ENCODE peak calls at places on chromosomes 2 and 18, in four cellular contexts. Q, L, M and B are unnamed samples. For H3K27me3, the result is how much of the 10 kb centered on the place peaks cover.

GRCh38 chr2:239736358-239737143 is 288.6 kb downstream of the NDUFA10 start:
- DNase-seq in Q (peak), L (no peak), M (no peak), B (no peak)

GRCh38 chr18:44758821-44759624 is 78.3 kb downstream of the SETBP1 start:
- DNase-seq in Q (no peak), L (no peak), M (no peak), B (no peak)

GRCh38 chr2:239259603-239260298 is 141.1 kb downstream of the HDAC4 start:
- DNase-seq in M (no peak), Q (no peak), L (no peak), B (no peak)

GRCh38 chr2:170226216-170226615 is 48.3 kb downstream of the MYO3B start:
- DNase-seq in M (no peak), L (no peak), Q (no peak), B (no peak)

GRCh38 chr2:201795608-201796477 is 10.5 kb upstream of the CDK15 start:
- DNase-seq in M (no peak), L (no peak), Q (peak), B (peak)

GRCh38 chr2:98175811-98176210 is 88.8 kb downstream of the VWA3B start:
- DNase-seq in M (no peak), Q (peak), L (no peak), B (no peak)

GRCh38 chr2:170911314-170911889 is 17.7 kb upstream of the GORASP2 start:
- DNase-seq in M (no peak), L (no peak), Q (no peak), B (no peak)

GRCh38 chr2:99925960-99926359 is 216.4 kb downstream of the AFF3 start:
- DNase-seq in Q (no peak), M (no peak), L (no peak), B (no peak)

GRCh38 chr2:128622371-128622770 is 303.7 kb upstream of the HS6ST1 start:
- DNase-seq in Q (no peak), L (no peak), M (no peak), B (no peak)

GRCh38 chr2:30566675-30567074 is 119.6 kb downstream of the LCLAT1 start:
- DNase-seq in L (no peak), M (no peak), Q (no peak), B (no peak)

GRCh38 chr2:24110660-24111303 is 12.4 kb downstream of the PFN4 start:
- DNase-seq in L (no peak), M (no peak), Q (no peak), B (no peak)

GRCh38 chr2:118689456-118689855 is 158.0 kb downstream of the EN1 start:
- DNase-seq in Q (no peak), M (no peak), L (no peak), B (no peak)

GRCh38 chr18:543447-543846 is 36.7 kb upstream of the CETN1 start:
- DNase-seq in Q (no peak), M (no peak), L (no peak), B (no peak)

DNA sequence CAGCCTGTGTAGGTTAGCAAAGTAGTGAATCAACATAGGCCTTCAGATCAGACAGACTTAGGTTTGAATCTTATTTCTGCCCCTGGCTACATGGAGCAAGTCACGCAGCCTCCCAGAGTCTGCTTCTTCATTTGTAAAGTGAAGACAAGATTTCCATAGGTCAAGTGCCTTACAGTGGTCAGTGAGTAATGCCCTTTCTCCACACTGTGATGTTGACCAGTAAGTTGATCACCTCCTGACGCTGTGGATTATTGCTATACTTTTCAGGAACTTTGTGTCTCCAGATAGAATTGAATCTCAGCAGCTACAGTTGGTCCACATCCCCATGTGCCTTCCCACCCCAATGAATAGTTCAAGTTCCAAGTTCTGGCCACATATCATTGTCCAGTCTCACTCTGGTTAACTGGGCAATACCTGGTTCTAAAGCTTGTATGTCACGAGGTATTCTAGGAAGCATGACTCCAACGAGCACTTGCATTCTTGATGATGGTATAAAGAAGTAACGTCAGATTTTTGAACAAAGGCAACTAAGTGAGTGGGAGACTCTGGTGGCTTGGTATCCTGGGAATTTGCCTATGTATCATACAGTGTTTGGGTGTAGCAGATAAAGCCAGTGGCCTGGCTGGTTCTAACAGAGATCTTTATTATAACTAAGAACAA is 2.1 kb upstream of the CLIP4 start:
- DNase-seq in L (no peak), Q (no peak), M (no peak), B (peak)
- H3K27ac ChIP-seq in L (no peak), Q (no peak), M (no peak), B (peak)

DNA sequence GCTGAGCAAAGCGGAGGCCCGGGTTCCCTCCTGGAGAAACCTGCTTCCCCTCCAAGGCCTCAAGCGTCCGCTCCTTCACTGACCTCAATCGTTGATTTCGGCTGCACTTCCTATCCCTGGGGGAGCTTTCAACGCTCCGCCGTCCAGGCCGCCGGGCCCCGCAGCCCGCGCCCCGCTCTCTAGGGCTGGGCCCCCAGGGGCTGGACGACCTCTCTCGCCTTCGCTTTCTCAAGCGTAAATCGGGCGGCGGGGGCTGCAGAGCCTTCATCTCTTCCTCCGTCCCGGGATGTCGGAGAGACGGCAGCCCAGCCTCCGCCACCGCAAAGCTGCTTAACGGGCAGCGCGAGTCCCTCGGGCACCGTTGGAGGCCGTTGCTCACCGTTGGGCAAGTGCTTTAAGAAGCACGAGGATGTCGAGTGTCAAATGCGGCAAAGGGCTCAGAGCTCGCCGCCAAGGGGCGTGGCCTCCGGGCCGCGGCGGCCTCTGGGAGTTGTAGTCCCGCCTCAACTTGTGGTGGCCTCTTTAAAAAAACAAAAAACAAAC is 8.5 kb downstream of the HES6 start:
- DNase-seq in Q (peak), M (no peak), L (peak), B (peak)
- H3K4me3 ChIP-seq in Q (peak), M (no peak), L (peak), B (peak)

GRCh38 chr2:150168596-150168995 is 318.9 kb downstream of the RND3 start:
- DNase-seq in Q (no peak), M (no peak), L (no peak), B (no peak)

GRCh38 chr2:150165479-150165878 is 322.0 kb downstream of the RND3 start:
- DNase-seq in Q (no peak), M (no peak), L (no peak), B (no peak)

GRCh38 chr2:150167711-150168110 is 319.8 kb downstream of the RND3 start:
- DNase-seq in M (no peak), Q (no peak), L (no peak), B (peak)

GRCh38 chr2:150169230-150169629 is 318.2 kb downstream of the RND3 start:
- DNase-seq in L (no peak), Q (no peak), M (no peak), B (peak)

GRCh38 chr2:150165988-150166965 is 321.2 kb downstream of the RND3 start:
- DNase-seq in Q (no peak), M (no peak), L (no peak), B (no peak)
- H3K27me3 ChIP-seq in Q (under half), M (under half), L (under half), B (under half)

GRCh38 chr2:127561371-127561770 is 25.9 kb downstream of the MYO7B start:
- DNase-seq in M (no peak), L (no peak), Q (no peak), B (no peak)

GRCh38 chr2:127560201-127560928 is 24.9 kb downstream of the MYO7B start:
- DNase-seq in M (no peak), L (no peak), Q (no peak), B (no peak)

GRCh38 chr2:127558911-127559310 is 23.4 kb downstream of the MYO7B start:
- DNase-seq in Q (no peak), M (no peak), L (no peak), B (no peak)

GRCh38 chr2:127559454-127559853 is 24.0 kb downstream of the MYO7B start:
- DNase-seq in M (no peak), L (no peak), Q (no peak), B (no peak)

GRCh38 chr2:127560929-127561275 is 25.4 kb downstream of the MYO7B start:
- DNase-seq in L (no peak), M (no peak), Q (no peak), B (no peak)
- H3K27ac ChIP-seq in L (no peak), M (no peak), Q (no peak), B (no peak)

GRCh38 chr2:26767129-26767528 is 3.0 kb downstream of the SLC35F6 start:
- DNase-seq in Q (no peak), L (no peak), M (no peak), B (no peak)

GRCh38 chr2:26764078-26764887 is at the start of gene SLC35F6:
- DNase-seq in Q (peak), M (no peak), L (peak), B (peak)

GRCh38 chr2:26764906-26765305 is 822 bp downstream of the SLC35F6 start:
- DNase-seq in L (no peak), Q (no peak), M (no peak), B (no peak)

GRCh38 chr2:26767894-26768487 is 3.9 kb downstream of the SLC35F6 start:
- DNase-seq in Q (no peak), L (no peak), M (no peak), B (no peak)

DNA sequence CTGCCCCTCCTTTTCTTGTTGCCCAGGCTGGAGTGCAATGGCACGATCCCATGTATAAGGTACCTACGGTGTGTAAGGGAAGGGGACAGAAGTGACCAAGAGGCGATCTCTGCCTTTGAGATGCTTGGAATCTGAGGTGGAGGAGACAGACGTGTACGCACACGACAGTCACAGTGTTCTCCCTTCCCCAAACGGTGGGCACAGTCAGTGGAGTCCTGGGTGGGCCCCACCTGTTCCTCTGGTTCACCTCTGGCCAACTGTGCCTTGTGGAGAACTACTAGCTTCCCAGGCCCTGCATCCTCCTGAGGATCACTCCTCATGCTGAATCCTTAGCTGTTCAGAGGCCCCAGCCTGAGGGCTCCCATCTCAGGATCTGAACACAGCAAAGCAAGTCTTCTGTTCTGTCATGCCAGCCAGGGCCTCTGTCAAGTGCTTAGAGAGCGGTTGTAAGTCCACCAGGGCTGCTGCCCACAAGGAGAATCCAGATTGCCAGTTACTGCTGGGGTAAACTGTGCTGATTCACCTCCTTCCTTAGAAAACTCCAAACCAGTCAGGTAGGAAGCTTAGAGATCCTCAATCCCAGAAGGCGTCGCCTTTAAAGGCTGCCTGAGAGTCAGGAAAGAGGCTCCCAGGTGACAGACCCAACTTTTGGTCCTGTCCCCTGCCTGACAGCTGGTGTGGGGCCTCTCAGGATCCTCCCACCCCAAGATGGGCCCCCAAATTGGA is 1.6 kb downstream of the SLC35F6 start:
- DNase-seq in M (no peak), Q (no peak), L (no peak), B (no peak)
- H3K4me3 ChIP-seq in M (peak), Q (no peak), L (peak), B (peak)

DNA sequence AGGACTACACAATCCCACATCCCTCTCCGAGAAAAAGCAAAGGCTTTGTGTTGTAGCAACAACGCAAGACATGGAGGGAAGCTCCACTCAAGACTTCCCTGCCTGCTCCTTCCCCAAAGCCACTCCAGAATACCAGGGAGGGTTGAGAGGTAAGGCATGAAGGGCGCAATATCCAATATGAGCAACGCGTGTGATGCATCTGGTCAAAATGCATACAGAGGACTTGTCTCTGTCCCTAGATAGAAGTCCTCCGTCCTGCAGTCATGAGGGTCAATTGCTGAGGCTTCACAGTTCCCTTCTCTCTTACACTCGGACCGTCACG is 540 bp downstream of the ORC4 start:
- DNase-seq in M (no peak), L (no peak), Q (no peak), B (no peak)
- H3K27me3 ChIP-seq in M (under half), L (under half), Q (under half), B (under half)

GRCh38 chr2:55010915-55011314 is 39.3 kb downstream of the RTN4 start:
- DNase-seq in Q (no peak), M (no peak), L (no peak), B (no peak)

GRCh38 chr2:55011741-55012574 is 38.3 kb downstream of the RTN4 start:
- DNase-seq in Q (no peak), L (no peak), M (no peak), B (no peak)

GRCh38 chr2:55014962-55015939 is 35.0 kb downstream of the RTN4 start:
- DNase-seq in L (peak), Q (peak), M (no peak), B (peak)

GRCh38 chr2:55012648-55013484 is 37.4 kb downstream of the RTN4 start:
- DNase-seq in Q (no peak), L (no peak), M (no peak), B (no peak)

GRCh38 chr2:55013936-55014335 is 36.3 kb downstream of the RTN4 start:
- DNase-seq in M (no peak), Q (no peak), L (no peak), B (no peak)
- H3K27ac ChIP-seq in M (peak), Q (no peak), L (no peak), B (no peak)

DNA sequence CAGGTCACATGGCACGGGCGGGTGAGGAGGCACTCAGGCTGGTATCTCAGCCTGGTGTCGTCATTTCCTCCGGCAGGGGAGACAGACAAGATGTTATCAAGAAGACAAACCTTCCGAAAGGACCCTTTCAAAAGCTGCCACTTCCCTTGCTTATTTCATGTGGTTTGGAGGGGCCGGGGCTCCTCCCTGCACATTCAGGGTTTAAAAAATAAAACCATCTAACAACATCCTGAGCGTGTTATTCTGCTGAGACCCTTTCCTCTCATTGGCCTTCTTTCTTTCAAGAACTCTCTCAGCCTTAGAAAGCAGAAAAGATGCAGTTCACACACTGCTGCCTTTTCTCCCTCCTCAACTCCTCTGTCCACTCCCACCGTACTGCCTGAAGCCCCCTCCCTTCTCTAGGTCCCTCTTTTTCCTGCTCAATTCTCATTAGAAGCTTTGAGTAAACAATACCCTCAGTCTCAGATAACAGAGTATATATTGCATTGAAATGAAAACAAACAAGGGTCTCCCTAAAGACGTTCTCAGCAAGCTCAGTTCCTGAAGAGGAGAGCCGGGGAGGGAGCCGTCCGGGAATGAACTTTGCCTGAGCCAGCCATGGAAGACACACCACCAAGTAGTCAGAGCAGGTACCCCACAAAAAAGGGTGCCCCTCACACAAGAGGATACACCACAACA is 9.8 kb downstream of the SMAD7 start:
- DNase-seq in Q (peak), M (no peak), L (peak), B (no peak)
- H3K4me3 ChIP-seq in Q (no peak), M (no peak), L (peak), B (peak)